ENCODE peak calls at places on chromosomes 12 and 14, in ten cellular contexts. L is fibroblast of pulmonary artery, Q is fibroblast of the aortic adventitia, I is neural progenitor cell, J is cardiac fibroblast, O is thyroid gland, W is astrocyte of the spinal cord, A is left lung, P is tibial artery, S is esophagus muscularis mucosa. F is an unnamed sample.

GRCh38 chr12:43551271-43551970 is 582 bp downstream of the ADAMTS20 start:
- DNase-seq in L (no peak), Q (no peak), I (peak), J (no peak), O (no peak), W (no peak), A (peak), P (no peak), S (no peak), F (no peak)

GRCh38 chr12:132827763-132828703 is 636 bp downstream of the GOLGA3 start:
- DNase-seq in L (peak), Q (peak), I (no peak), J (peak), O (peak), W (peak), A (peak), P (peak), S (no peak), F (peak)

GRCh38 chr14:59845245-59845644 is 25.3 kb downstream of the RTN1 start:
- DNase-seq in L (no peak), Q (no peak), I (no peak), J (no peak), O (no peak), W (no peak), A (no peak), P (no peak), S (no peak), F (no peak)

GRCh38 chr14:96502621-96503251 is 554 bp downstream of the PAPOLA start:
- DNase-seq in L (peak), Q (peak), I (peak), J (peak), O (peak), W (peak), A (peak), P (peak), S (no peak), F (peak)

GRCh38 chr14:94936411-94936892 is 166.5 kb upstream of the GSC start:
- DNase-seq in L (peak), Q (peak), I (peak), J (peak), O (peak), W (peak), A (peak), P (peak), S (peak), F (peak)

GRCh38 chr14:105861985-105862465 is 335.6 kb downstream of the TMEM121 start:
- DNase-seq in L (no peak), Q (no peak), I (no peak), J (no peak), O (no peak), W (no peak), A (peak), P (no peak), S (no peak), F (no peak)

GRCh38 chr14:52299692-52300278 is 14.3 kb upstream of the PTGER2 start:
- DNase-seq in L (peak), Q (peak), I (peak), J (peak), O (no peak), W (peak), A (no peak), P (no peak), S (no peak), F (peak)

GRCh38 chr14:88551094-88551870 is 3.5 kb downstream of the PTPN21 start:
- DNase-seq in L (peak), Q (peak), I (peak), J (peak), O (peak), W (peak), A (peak), P (peak), S (no peak), F (peak)

GRCh38 chr12:117518594-117519270 is 157.3 kb upstream of the NOS1 start:
- DNase-seq in L (no peak), Q (no peak), I (no peak), J (no peak), O (peak), W (peak), A (no peak), P (no peak), S (no peak), F (peak)

GRCh38 chr12:65740873-65741600 is 83.2 kb upstream of the HMGA2 start:
- DNase-seq in L (peak), Q (peak), I (peak), J (peak), O (peak), W (peak), A (peak), P (peak), S (no peak), F (peak)

GRCh38 chr12:10618338-10618987 is 5.1 kb upstream of the MAGOHB start:
- DNase-seq in L (peak), Q (peak), I (no peak), J (peak), O (no peak), W (peak), A (no peak), P (no peak), S (no peak), F (peak)

GRCh38 chr12:109461049-109461845 is 15.9 kb downstream of the KCTD10 start:
- DNase-seq in L (peak), Q (peak), I (no peak), J (peak), O (no peak), W (peak), A (no peak), P (no peak), S (no peak), F (peak)

GRCh38 chr12:57724936-57725740 is 13.4 kb downstream of the AGAP2 start:
- DNase-seq in L (no peak), Q (no peak), I (no peak), J (no peak), O (no peak), W (no peak), A (no peak), P (no peak), S (peak), F (no peak)

GRCh38 chr14:37573355-37573754 is 21.7 kb downstream of the FOXA1 start:
- DNase-seq in L (no peak), Q (no peak), I (no peak), J (no peak), O (no peak), W (no peak), A (no peak), P (no peak), S (no peak), F (no peak)

GRCh38 chr14:105087963-105088811 is 23.0 kb upstream of the GPR132 start:
- DNase-seq in L (peak), Q (peak), I (peak), J (peak), O (peak), W (peak), A (peak), P (no peak), S (no peak), F (peak)

GRCh38 chr12:31491819-31492598 is 98.9 kb downstream of the DENND5B start:
- DNase-seq in L (peak), Q (peak), I (no peak), J (peak), O (no peak), W (peak), A (no peak), P (no peak), S (no peak), F (peak)

GRCh38 chr14:60736494-60736893 is 1.9 kb downstream of the MNAT1 start:
- DNase-seq in L (peak), Q (peak), I (peak), J (peak), O (no peak), W (peak), A (no peak), P (no peak), S (no peak), F (peak)

GRCh38 chr14:71208702-71209357 is 301.6 kb downstream of the PCNX1 start:
- DNase-seq in L (no peak), Q (no peak), I (no peak), J (no peak), O (no peak), W (no peak), A (no peak), P (no peak), S (no peak), F (no peak)
- TF ChIP-seq CTCF in L (peak), Q (no peak), I (peak), J (no peak), O (no peak), W (no peak), A (no peak), P (no peak), S (no peak), F (no peak)

DNA sequence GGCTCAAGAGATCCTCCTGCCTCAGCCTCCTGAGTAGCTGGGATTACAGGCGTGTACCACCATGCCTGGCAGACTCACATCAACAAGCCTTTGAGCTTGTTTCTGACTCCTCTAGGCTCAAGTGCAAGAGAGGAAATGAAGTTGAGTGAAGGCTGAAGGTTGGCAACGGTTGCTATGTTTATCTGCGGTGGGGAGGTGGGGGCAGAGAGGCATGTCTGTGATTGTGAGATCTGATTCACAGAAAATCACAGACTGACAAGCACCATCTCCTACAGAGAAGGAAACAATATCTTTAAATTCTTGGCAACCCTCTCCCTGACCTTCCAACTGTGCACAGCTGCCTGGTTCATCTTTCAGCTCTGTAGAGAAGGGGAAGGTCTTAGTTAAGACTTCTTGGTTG is 22.1 kb upstream of the NINJ2 start:
- DNase-seq in L (peak), Q (no peak), I (no peak), J (peak), O (no peak), W (peak), A (no peak), P (no peak), S (no peak), F (no peak)
- H3K4me3 ChIP-seq in L (no peak), Q (no peak), I (no peak), J (no peak), O (no peak), W (no peak), A (no peak), P (no peak), S (no peak), F (no peak)

GRCh38 chr12:127383281-127383680 is 883.7 kb upstream of the TMEM132C start:
- DNase-seq in L (no peak), Q (peak), I (no peak), J (no peak), O (no peak), W (peak), A (no peak), P (no peak), S (no peak), F (peak)

GRCh38 chr12:127381681-127382080 is 885.3 kb upstream of the TMEM132C start:
- DNase-seq in L (no peak), Q (no peak), I (no peak), J (peak), O (no peak), W (peak), A (no peak), P (no peak), S (no peak), F (peak)

GRCh38 chr12:127386723-127387122 is 880.2 kb upstream of the TMEM132C start:
- DNase-seq in L (no peak), Q (no peak), I (no peak), J (no peak), O (no peak), W (no peak), A (no peak), P (no peak), S (no peak), F (no peak)

GRCh38 chr12:127381043-127381668 is 885.8 kb upstream of the TMEM132C start:
- DNase-seq in L (peak), Q (peak), I (peak), J (peak), O (peak), W (peak), A (peak), P (no peak), S (peak), F (peak)
- TF ChIP-seq CTCF in L (peak), Q (peak), I (peak), J (peak), O (peak), W (peak), A (peak), P (peak), S (peak), F (peak)

DNA sequence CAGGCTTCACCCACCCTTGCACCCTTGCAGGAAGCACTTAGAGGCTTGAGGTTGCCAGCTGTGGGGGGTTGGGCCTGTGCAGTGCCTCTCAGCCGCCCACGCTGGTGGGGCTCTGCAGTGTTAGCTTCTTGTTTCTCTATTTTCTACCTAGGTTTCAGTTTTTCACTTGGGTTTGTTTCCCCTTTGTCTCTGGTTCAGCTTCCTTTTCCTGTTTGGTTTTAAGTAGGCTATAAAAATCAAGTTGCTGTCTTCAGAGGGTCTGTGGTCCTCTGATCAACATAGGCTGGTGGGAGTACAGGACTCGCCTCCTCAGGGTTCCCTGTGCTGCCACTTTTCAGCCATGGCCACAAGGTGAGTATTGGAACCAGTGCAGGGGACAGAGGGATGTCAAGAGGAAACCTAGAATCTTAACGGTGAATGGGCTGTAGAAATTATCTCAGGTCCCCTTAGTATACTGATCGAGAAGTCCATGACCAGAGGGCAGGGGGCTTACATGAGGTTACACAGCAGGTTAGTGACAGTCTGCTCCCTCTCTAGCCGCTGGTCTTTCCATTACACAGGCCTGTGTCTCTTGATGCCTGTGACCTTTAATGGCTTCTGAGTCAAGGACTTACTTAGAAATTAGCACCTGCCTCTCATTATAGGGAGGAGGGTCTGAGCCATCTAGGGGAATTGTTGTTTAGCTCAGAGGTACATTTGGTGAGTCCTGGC is at the start of gene EVL:
- DNase-seq in L (no peak), Q (no peak), I (no peak), J (no peak), O (no peak), W (no peak), A (peak), P (no peak), S (no peak), F (no peak)
- H3K4me3 ChIP-seq in L (no peak), Q (no peak), I (no peak), J (no peak), O (no peak), W (no peak), A (peak), P (no peak), S (no peak), F (no peak)

GRCh38 chr12:124397807-124398577 is 103.1 kb downstream of the RFLNA start:
- DNase-seq in L (peak), Q (peak), I (no peak), J (peak), O (no peak), W (no peak), A (no peak), P (peak), S (no peak), F (peak)

GRCh38 chr12:124397399-124397679 is 102.4 kb downstream of the RFLNA start:
- DNase-seq in L (no peak), Q (no peak), I (no peak), J (no peak), O (no peak), W (no peak), A (no peak), P (no peak), S (no peak), F (no peak)

GRCh38 chr12:124399622-124400021 is 104.7 kb downstream of the RFLNA start:
- DNase-seq in L (peak), Q (no peak), I (peak), J (peak), O (no peak), W (no peak), A (peak), P (no peak), S (no peak), F (no peak)

GRCh38 chr12:124400124-124400523 is 105.2 kb downstream of the RFLNA start:
- DNase-seq in L (no peak), Q (no peak), I (no peak), J (no peak), O (no peak), W (no peak), A (no peak), P (no peak), S (no peak), F (no peak)

GRCh38 chr12:124398578-124399227 is 103.8 kb downstream of the RFLNA start:
- DNase-seq in L (peak), Q (peak), I (no peak), J (no peak), O (no peak), W (no peak), A (no peak), P (peak), S (peak), F (no peak)
- TF ChIP-seq CTCF in L (peak), Q (no peak), I (no peak), J (no peak), O (no peak), W (peak), A (no peak), P (no peak), S (no peak), F (no peak)

GRCh38 chr12:6215120-6215807 is 15.1 kb downstream of the CD9 start:
- DNase-seq in L (no peak), Q (no peak), I (no peak), J (no peak), O (peak), W (no peak), A (no peak), P (no peak), S (no peak), F (no peak)

GRCh38 chr12:6216581-6216980 is 16.4 kb downstream of the CD9 start:
- DNase-seq in L (no peak), Q (no peak), I (no peak), J (no peak), O (no peak), W (no peak), A (no peak), P (no peak), S (no peak), F (no peak)

GRCh38 chr12:6213969-6214368 is 13.8 kb downstream of the CD9 start:
- DNase-seq in L (no peak), Q (no peak), I (no peak), J (no peak), O (no peak), W (no peak), A (no peak), P (no peak), S (no peak), F (no peak)

GRCh38 chr12:6215932-6216494 is 15.8 kb downstream of the CD9 start:
- DNase-seq in L (peak), Q (peak), I (no peak), J (peak), O (peak), W (peak), A (peak), P (peak), S (no peak), F (peak)

DNA sequence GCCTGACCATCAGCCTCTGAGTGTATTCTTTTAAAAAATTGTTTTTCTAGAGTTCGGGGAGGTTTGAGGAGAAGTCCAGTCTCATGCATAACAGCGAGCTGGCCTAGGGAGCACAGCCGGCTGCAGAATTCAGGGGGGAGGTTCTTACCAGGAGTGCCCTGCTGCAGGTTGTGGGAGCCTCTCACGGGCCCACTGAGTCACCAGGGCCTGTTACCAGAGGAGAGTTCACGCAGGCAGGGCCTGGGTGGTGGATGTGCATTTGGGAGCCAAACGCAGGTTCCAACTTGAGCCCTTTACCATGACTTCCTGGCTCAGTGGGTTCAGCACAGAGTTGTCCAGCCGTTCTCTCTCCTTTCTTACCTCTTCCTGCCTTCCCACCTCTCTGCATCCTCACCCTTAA is 14.4 kb downstream of the CD9 start:
- DNase-seq in L (no peak), Q (no peak), I (no peak), J (no peak), O (peak), W (no peak), A (no peak), P (no peak), S (no peak), F (no peak)
- H3K4me3 ChIP-seq in L (no peak), Q (no peak), I (no peak), J (no peak), O (no peak), W (no peak), A (no peak), P (no peak), S (no peak), F (no peak)

DNA sequence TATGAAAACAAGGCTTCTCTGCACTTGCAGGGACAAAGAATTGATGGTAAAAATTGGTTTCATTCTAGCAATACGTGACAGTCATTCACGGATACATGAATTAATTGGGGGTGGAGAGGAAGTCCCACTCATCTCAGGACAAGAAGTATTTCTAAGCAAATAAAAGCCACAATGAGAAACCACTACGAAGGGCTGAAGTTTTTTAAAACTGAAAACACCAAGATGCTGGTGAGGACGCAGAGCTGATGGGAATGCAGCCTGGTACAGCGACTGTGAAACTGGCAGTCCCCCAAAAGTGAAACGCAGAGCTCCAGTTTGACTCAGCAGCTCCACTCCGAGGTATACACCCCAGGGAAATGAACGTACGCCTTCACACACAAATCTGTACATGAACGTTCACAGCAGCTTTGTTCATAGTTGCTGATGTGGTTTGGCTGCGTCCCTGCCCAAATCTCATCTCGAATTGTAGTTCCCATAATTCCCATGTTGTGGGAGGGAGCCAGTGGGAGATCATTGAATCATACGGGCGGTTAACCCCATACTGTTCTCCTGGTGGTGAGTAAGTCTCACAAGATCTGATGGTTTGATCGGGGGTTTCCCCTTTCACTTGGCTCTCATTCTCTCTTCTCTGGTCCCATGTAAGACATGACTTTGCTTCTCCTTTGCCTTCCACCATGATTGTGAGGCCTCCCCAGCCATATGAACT is 89.0 kb downstream of the SCARB1 start:
- DNase-seq in L (peak), Q (peak), I (no peak), J (peak), O (no peak), W (peak), A (no peak), P (no peak), S (no peak), F (peak)
- TF ChIP-seq CTCF in L (peak), Q (peak), I (no peak), J (no peak), O (no peak), W (peak), A (no peak), P (no peak), S (no peak), F (peak)

GRCh38 chr12:664075-664778 is 982 bp upstream of the NINJ2 start:
- DNase-seq in L (no peak), Q (no peak), I (no peak), J (no peak), O (no peak), W (no peak), A (no peak), P (no peak), S (no peak), F (no peak)

GRCh38 chr12:664779-665092 is 1.5 kb upstream of the NINJ2 start:
- DNase-seq in L (no peak), Q (no peak), I (no peak), J (no peak), O (no peak), W (no peak), A (no peak), P (no peak), S (no peak), F (no peak)

GRCh38 chr12:661720-662486 is 1.3 kb downstream of the NINJ2 start:
- DNase-seq in L (no peak), Q (no peak), I (no peak), J (no peak), O (no peak), W (no peak), A (no peak), P (no peak), S (no peak), F (no peak)

GRCh38 chr12:663293-663871 is at the start of gene NINJ2:
- DNase-seq in L (peak), Q (no peak), I (no peak), J (no peak), O (no peak), W (no peak), A (no peak), P (no peak), S (no peak), F (peak)

GRCh38 chr12:662541-663292 is 528 bp downstream of the NINJ2 start:
- DNase-seq in L (peak), Q (peak), I (no peak), J (peak), O (no peak), W (peak), A (no peak), P (no peak), S (no peak), F (peak)
- H3K4me3 ChIP-seq in L (peak), Q (peak), I (no peak), J (peak), O (no peak), W (peak), A (no peak), P (peak), S (peak), F (peak)

GRCh38 chr14:93708311-93708734 is 80.0 kb downstream of the PRIMA1 start:
- DNase-seq in L (no peak), Q (no peak), I (no peak), J (no peak), O (no peak), W (no peak), A (no peak), P (no peak), S (peak), F (no peak)
- TF ChIP-seq CTCF in L (no peak), Q (no peak), I (no peak), J (no peak), O (no peak), W (no peak), A (no peak), P (no peak), S (no peak), F (no peak)